ENCODE peak calls at places on chromosomes 4 and X, in ten cellular contexts. Q, E, P, R, O, S, B, V, J and H are unnamed samples.

GRCh38 chrX:41909068-41909467 is 14.3 kb downstream of the CASK start:
- DNase-seq in Q (no peak), E (no peak), P (no peak), R (no peak), O (no peak), S (no peak), B (no peak), V (no peak), J (no peak), H (no peak)

GRCh38 chr4:121764702-121765367 is at the start of gene SMIM43:
- DNase-seq in Q (no peak), E (peak), P (no peak), R (no peak), O (no peak), S (no peak), B (no peak), V (no peak), J (peak), H (no peak)

GRCh38 chrX:110665636-110666035 is 130.0 kb downstream of the CHRDL1 start:
- DNase-seq in Q (peak), E (peak), P (no peak), R (peak), O (no peak), S (peak), B (no peak), V (no peak), J (peak), H (no peak)

GRCh38 chr4:25654971-25655963 is at the start of gene SLC34A2:
- DNase-seq in Q (peak), E (no peak), P (no peak), R (no peak), O (no peak), S (no peak), B (peak), V (no peak), J (peak), H (peak)

GRCh38 chr4:24209891-24210290 is 320.0 kb upstream of the PPARGC1A start:
- DNase-seq in Q (no peak), E (no peak), P (no peak), R (no peak), O (no peak), S (no peak), B (no peak), V (no peak), J (no peak), H (no peak)

GRCh38 chr4:107380836-107381438 is 339.1 kb downstream of the PAPSS1 start:
- DNase-seq in Q (no peak), E (no peak), P (no peak), R (no peak), O (no peak), S (no peak), B (no peak), V (no peak), J (no peak), H (no peak)

GRCh38 chr4:109495514-109495913 is 61.9 kb downstream of the SEC24B start:
- DNase-seq in Q (no peak), E (no peak), P (no peak), R (no peak), O (no peak), S (no peak), B (no peak), V (no peak), J (no peak), H (no peak)

GRCh38 chr4:89837385-89837995 is 529 bp upstream of the SNCA start:
- DNase-seq in Q (peak), E (peak), P (no peak), R (no peak), O (no peak), S (peak), B (no peak), V (no peak), J (no peak), H (no peak)

GRCh38 chr4:20778896-20779295 is 78.6 kb downstream of the PACRGL start:
- DNase-seq in Q (no peak), E (no peak), P (no peak), R (no peak), O (no peak), S (no peak), B (no peak), V (no peak), J (no peak), H (no peak)

GRCh38 chr4:153947124-153947523 is 158.2 kb upstream of the SFRP2 start:
- DNase-seq in Q (no peak), E (no peak), P (no peak), R (no peak), O (no peak), S (no peak), B (no peak), V (no peak), J (no peak), H (no peak)

GRCh38 chr4:28557755-28558154 is 1697.1 kb downstream of the STIM2 start:
- DNase-seq in Q (no peak), E (peak), P (no peak), R (no peak), O (no peak), S (no peak), B (no peak), V (no peak), J (no peak), H (no peak)

GRCh38 chr4:154614306-154614705 is 1.9 kb upstream of the FGG start:
- DNase-seq in Q (no peak), E (no peak), P (no peak), R (no peak), O (no peak), S (no peak), B (no peak), V (no peak), J (no peak), H (no peak)

GRCh38 chr4:137213372-137214173 is 318.7 kb downstream of the PCDH18 start:
- DNase-seq in Q (no peak), E (peak), P (no peak), R (no peak), O (no peak), S (no peak), B (no peak), V (no peak), J (no peak), H (no peak)

GRCh38 chrX:40005290-40006011 is 92.3 kb downstream of the BCOR start:
- DNase-seq in Q (peak), E (no peak), P (no peak), R (peak), O (no peak), S (no peak), B (no peak), V (no peak), J (no peak), H (peak)

GRCh38 chrX:40007136-40007535 is 90.6 kb downstream of the BCOR start:
- DNase-seq in Q (no peak), E (no peak), P (no peak), R (no peak), O (no peak), S (no peak), B (no peak), V (no peak), J (no peak), H (no peak)

GRCh38 chrX:40007746-40008705 is 89.7 kb downstream of the BCOR start:
- DNase-seq in Q (no peak), E (no peak), P (no peak), R (no peak), O (no peak), S (no peak), B (no peak), V (no peak), J (no peak), H (no peak)

GRCh38 chrX:40004916-40005289 is 92.9 kb downstream of the BCOR start:
- DNase-seq in Q (no peak), E (no peak), P (no peak), R (no peak), O (no peak), S (no peak), B (no peak), V (no peak), J (no peak), H (no peak)

DNA sequence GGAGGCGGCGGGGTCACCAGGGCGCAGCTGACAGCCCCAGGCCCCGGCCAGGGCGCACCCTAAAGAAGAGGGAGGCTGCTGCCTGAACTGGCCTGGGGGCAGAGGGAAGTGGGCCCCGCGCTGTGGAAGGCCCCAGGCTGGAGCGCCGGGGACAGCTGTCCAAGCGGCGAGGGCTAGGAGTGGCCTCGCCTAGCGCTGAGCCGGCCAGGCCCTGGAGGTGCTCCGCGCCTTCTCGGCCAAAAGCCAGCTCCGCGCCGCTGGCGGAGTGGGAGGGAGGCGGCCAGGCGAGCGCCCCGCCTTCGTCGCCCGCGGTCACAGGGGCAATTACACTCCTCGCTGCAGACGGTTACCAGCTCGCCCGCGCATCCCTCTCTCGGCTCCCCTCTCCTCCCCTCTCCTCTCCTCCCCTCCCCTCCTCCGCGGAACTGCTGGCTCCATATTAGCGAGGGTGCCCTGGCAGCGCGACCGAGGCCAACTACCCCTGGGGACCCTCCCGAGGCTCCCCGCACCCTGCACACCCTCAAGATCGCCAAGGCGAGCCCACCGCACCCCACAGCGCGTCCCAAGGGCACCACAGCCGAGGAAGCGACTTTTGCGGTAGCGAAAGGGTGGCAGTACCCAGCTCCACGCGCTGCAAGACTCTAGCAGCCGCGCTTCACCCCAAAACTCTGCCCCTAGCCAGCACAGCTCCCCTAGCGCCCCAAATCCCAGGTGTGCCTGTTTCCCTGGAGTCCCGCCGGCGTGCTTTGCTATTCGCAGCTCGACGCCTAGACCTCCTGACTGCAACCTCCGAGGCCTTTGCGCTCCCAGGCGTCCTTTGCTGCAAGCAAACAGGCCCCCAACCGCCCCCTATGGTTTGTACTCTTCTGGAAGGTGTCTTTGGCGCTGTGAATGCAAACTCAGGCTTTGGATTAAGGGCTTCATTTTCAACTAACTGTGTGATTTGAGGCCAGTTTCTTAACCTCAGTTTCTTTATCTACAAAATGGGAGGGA is 91.4 kb downstream of the BCOR start:
- DNase-seq in Q (peak), E (peak), P (no peak), R (peak), O (no peak), S (no peak), B (no peak), V (no peak), J (peak), H (no peak)
- H3K4me3 ChIP-seq in Q (no peak), E (no peak), P (peak), R (peak), O (no peak), S (no peak), B (peak), V (peak), J (peak), H (peak)

GRCh38 chrX:98067611-98068010 is 1183.9 kb downstream of the RPA4 start:
- DNase-seq in Q (no peak), E (peak), P (no peak), R (no peak), O (no peak), S (no peak), B (no peak), V (no peak), J (no peak), H (no peak)

GRCh38 chrX:98068210-98068609 is 1184.5 kb downstream of the RPA4 start:
- DNase-seq in Q (no peak), E (no peak), P (no peak), R (no peak), O (no peak), S (no peak), B (no peak), V (no peak), J (no peak), H (no peak)

DNA sequence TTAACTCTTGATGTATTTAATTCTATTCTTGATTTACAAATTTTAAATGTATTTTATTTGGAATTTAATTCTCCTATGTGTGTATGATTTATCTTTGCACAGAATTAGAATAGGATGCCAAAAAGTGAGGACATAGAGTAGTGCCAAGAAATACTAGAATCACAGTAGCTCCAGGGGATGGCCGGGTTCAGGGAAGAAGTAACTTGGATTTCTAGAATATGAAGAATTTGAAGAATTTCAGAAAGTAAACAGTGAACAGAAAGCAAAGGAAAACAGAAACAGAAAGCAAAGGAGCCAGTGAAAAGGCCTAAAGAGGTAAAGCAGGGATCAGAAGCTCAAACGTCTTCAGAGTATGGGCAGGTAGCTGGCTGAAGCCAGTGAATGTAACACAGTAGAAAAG is 1187.6 kb downstream of the RPA4 start:
- DNase-seq in Q (no peak), E (no peak), P (no peak), R (no peak), O (no peak), S (no peak), B (no peak), V (no peak), J (no peak), H (no peak)
- TF ChIP-seq CTCF in Q (no peak), E (no peak), P (no peak), R (no peak), O (no peak), S (no peak), B (no peak), V (no peak), J (no peak), H (no peak)

DNA sequence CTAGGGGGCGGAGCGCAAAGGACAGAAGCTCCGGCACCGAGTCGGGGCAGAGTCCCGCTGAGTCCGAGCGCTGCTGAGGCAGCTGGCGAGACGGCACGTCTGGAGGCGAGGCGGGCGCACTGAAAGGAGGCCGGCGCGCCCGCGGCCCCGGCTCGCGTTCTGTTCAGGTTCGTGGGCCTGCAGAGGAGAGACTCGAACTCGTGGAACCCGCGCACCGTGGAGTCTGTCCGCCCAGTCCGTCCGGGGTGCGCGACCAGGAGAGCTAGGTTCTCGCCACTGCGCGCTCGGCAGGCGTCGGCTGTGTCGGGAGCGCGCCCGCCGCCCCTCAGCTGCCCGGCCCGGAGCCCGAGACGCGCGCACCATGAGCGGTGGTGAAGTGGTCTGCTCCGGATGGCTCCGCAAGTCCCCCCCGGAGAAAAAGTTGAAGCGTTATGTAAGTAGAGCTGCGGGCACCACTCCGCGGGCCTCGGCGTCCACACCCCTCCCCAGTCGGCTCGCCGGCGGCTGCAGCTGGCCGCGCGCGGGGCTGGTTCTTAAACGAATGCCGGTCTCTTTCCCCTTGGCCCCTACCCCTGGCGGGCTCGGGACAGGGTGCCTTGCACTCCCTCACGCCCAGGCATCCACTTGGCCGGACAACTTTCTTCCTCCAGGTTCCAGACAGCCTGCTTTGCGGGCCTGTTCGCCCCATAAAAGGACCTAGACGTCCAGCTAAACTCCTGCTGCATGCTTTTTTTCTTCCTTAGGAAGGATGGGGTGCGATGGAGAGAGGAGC is at the start of gene GAB1:
- DNase-seq in Q (peak), E (peak), P (peak), R (peak), O (peak), S (peak), B (peak), V (peak), J (peak), H (peak)
- H3K27ac ChIP-seq in Q (peak), E (peak), P (peak), R (no peak), O (peak), S (peak), B (peak), V (peak), J (peak), H (peak)

DNA sequence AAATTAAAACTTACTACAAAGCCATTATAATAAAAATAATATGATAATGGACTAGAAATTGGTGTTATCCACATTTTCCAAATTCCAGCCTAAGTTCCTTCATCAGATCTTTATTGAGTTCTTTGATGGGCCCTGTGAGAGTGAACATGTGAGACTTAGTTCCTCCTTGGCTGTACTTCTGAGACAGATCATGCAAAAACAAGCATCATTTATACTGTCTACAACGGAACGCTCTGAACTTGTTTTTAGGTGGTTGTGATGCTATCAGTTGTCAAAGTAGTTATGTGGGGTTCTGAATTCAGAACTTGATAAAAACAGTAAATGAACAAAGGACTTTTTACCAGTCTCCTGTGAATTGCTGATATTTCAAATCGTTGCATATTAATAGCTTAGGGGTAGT is 48.9 kb downstream of the JADE3 start:
- DNase-seq in Q (no peak), E (no peak), P (no peak), R (no peak), O (no peak), S (no peak), B (no peak), V (no peak), J (no peak), H (no peak)
- H3K4me3 ChIP-seq in Q (no peak), E (no peak), P (no peak), R (no peak), O (no peak), S (no peak), B (no peak), V (no peak), J (no peak), H (no peak)

GRCh38 chrX:49230500-49231232 is 2.5 kb downstream of the CACNA1F start:
- DNase-seq in Q (peak), E (no peak), P (no peak), R (peak), O (peak), S (peak), B (peak), V (peak), J (peak), H (peak)
- TF ChIP-seq CTCF in Q (no peak), E (peak), P (no peak), R (no peak), O (no peak), S (peak), B (no peak), V (no peak), J (peak), H (no peak)